ENCODE peak calls at places on chromosomes 7 and 10, in four cellular contexts. L is foreskin fibroblast; S is activated CD8-positive, alpha-beta memory T cell treated with anti-CD3 and anti-CD28 coated beads for 1 hour; P is IMR-90. F is an unnamed sample.

GRCh38 chr7:73703985-73704639 is 15.4 kb downstream of the STX1A start:
- DNase-seq in L (peak; percentile 75), S (no peak), P (peak; percentile 12), F (no peak)

GRCh38 chr7:108210796-108211195 is 80.6 kb upstream of the LAMB4 start:
- DNase-seq in L (no peak), S (no peak), P (no peak), F (no peak)

GRCh38 chr7:31373337-31374289 is 33.1 kb upstream of the NEUROD6 start:
- DNase-seq in L (peak; percentile 0), S (no peak), P (peak; percentile 34), F (peak; percentile 1)

GRCh38 chr10:33863347-33863746 is 528.9 kb upstream of the NRP1 start:
- DNase-seq in L (no peak), S (no peak), P (no peak), F (no peak)

GRCh38 chr7:140640060-140640611 is 477 bp downstream of the DENND2A start:
- DNase-seq in L (peak; percentile 70), S (no peak), P (peak; percentile 50), F (no peak)

GRCh38 chr7:123666492-123666891 is 10.8 kb downstream of the LMOD2 start:
- DNase-seq in L (no peak), S (no peak), P (no peak), F (no peak)

GRCh38 chr7:26200113-26200443 is 468 bp downstream of the HNRNPA2B1 start:
- DNase-seq in L (peak; percentile 68), S (peak; percentile 67), P (no peak), F (no peak)

GRCh38 chr7:46145412-46145811 is 224.3 kb upstream of the IGFBP3 start:
- DNase-seq in L (peak; percentile 96), S (no peak), P (peak; percentile 99), F (peak; percentile 97)

GRCh38 chr7:15625456-15625855 is 61.0 kb downstream of the MEOX2 start:
- DNase-seq in L (peak; percentile 46), S (no peak), P (no peak), F (peak; percentile 41)

GRCh38 chr7:26954929-26955328 is 90.5 kb upstream of the SKAP2 start:
- DNase-seq in L (no peak), S (no peak), P (no peak), F (no peak)

GRCh38 chr10:17965649-17966048 is 13.9 kb downstream of the SLC39A12 start:
- DNase-seq in L (no peak), S (no peak), P (no peak), F (no peak)

GRCh38 chr10:35194906-35195305 is 68.3 kb downstream of the CREM start:
- DNase-seq in L (peak; percentile 55), S (no peak), P (peak; percentile 91), F (no peak)

GRCh38 chr7:98186452-98187137 is 24.6 kb upstream of the BHLHA15 start:
- DNase-seq in L (peak; percentile 16), S (no peak), P (peak; percentile 82), F (peak; percentile 35)

GRCh38 chr7:79548616-79549206 is 95.2 kb upstream of the MAGI2 start:
- DNase-seq in L (peak; percentile 54), S (no peak), P (peak; percentile 2), F (no peak)

GRCh38 chr10:110535958-110536891 is 31.3 kb upstream of the SMC3 start:
- DNase-seq in L (peak; percentile 89), S (no peak), P (peak; percentile 92), F (peak; percentile 83)

F was measured in skeletal muscle cell.